ENCODE peak calls at places on chromosomes 6 and 20, in six cellular contexts. O, K, P, F, X and B are unnamed samples. For H3K9me2 and H3K4me1, the result is how much of the 10 kb centered on the place peaks cover.

GRCh38 chr6:25590986-25591385 is 61.0 kb upstream of the SCGN start:
- DNase-seq in X (no peak), P (no peak), F (no peak), O (no peak), K (peak), B (no peak)

GRCh38 chr6:110471966-110472365 is 4.4 kb downstream of the SLC22A16 start:
- DNase-seq in K (no peak), F (no peak), X (no peak), P (no peak), O (no peak), B (no peak)

GRCh38 chr20:43040427-43040826 is 149.3 kb downstream of the PTPRT start:
- DNase-seq in O (no peak), P (peak), X (peak), F (peak), K (no peak), B (peak)

GRCh38 chr6:127999032-127999431 is 98.2 kb upstream of the THEMIS start:
- DNase-seq in X (no peak), K (no peak), O (no peak), P (no peak), F (no peak), B (no peak)

GRCh38 chr6:115444079-115444478 is 616.6 kb downstream of the FRK start:
- DNase-seq in K (peak), X (no peak), O (no peak), P (no peak), F (no peak), B (no peak)

GRCh38 chr6:6900566-6901204 is 207.1 kb upstream of the RREB1 start:
- DNase-seq in O (no peak), F (no peak), K (no peak), X (no peak), P (no peak), B (no peak)

GRCh38 chr6:154981071-154981373 is 14.1 kb upstream of the TIAM2 start:
- DNase-seq in F (no peak), K (no peak), X (no peak), O (no peak), P (no peak), B (peak)

GRCh38 chr20:35603695-35604443 is 11.8 kb upstream of the SPAG4 start:
- DNase-seq in P (peak), K (no peak), O (no peak), F (no peak), X (no peak), B (no peak)

GRCh38 chr6:132648356-132648755 is 10.6 kb downstream of the TAAR1 start:
- DNase-seq in O (no peak), X (peak), P (peak), F (no peak), K (no peak), B (no peak)

GRCh38 chr20:33787253-33787891 is 23.8 kb upstream of the CHMP4B start:
- DNase-seq in O (no peak), X (no peak), F (no peak), K (no peak), P (no peak), B (no peak)

GRCh38 chr6:109695468-109695867 is 4.4 kb downstream of the FIG4 start:
- DNase-seq in O (no peak), P (no peak), X (peak), F (peak), K (no peak), B (peak)

GRCh38 chr6:22145823-22146379 is 150.9 kb downstream of the PRL start:
- DNase-seq in P (peak), O (no peak), F (no peak), K (peak), X (no peak), B (no peak)

GRCh38 chr6:47134476-47135189 is 92.5 kb upstream of the ADGRF1 start:
- DNase-seq in F (no peak), K (no peak), P (peak), X (peak), O (peak), B (no peak)

GRCh38 chr20:32607727-32608663 is 22.9 kb upstream of the NOL4L start:
- DNase-seq in O (no peak), F (peak), X (no peak), K (peak), P (no peak), B (no peak)

GRCh38 chr6:53026526-53026925 is 31.4 kb upstream of the GSTA4 start:
- DNase-seq in X (no peak), F (no peak), O (no peak), P (no peak), K (no peak), B (no peak)

GRCh38 chr20:46226602-46227001 is 81.7 kb downstream of the CDH22 start:
- DNase-seq in P (peak), X (peak), K (no peak), F (no peak), O (no peak), B (no peak)

GRCh38 chr20:3461191-3461874 is 9.5 kb upstream of the ATRN start:
- DNase-seq in X (no peak), F (no peak), P (peak), O (no peak), K (no peak), B (no peak)

GRCh38 chr6:11748591-11748990 is 30.0 kb downstream of the ADTRP start:
- DNase-seq in P (no peak), K (no peak), O (no peak), F (no peak), X (no peak), B (no peak)

GRCh38 chr20:1225729-1226313 is at the start of gene RAD21L1:
- DNase-seq in F (no peak), K (peak), P (peak), X (peak), O (peak), B (peak)

GRCh38 chr6:30156262-30156599 is 4.8 kb downstream of the TRIM10 start:
- DNase-seq in O (peak), X (peak), F (no peak), K (no peak), P (peak), B (no peak)

GRCh38 chr20:5714261-5715041 is 35.8 kb upstream of the SHLD1 start:
- DNase-seq in P (no peak), X (peak), O (no peak), K (no peak), F (no peak), B (peak)

GRCh38 chr20:53760025-53760441 is 166.4 kb upstream of the ZNF217 start:
- DNase-seq in K (no peak), P (no peak), F (peak), X (no peak), O (no peak), B (no peak)
- H3K9ac ChIP-seq in K (no peak), P (no peak), F (no peak), X (no peak), O (no peak), B (no peak)

GRCh38 chr6:14175031-14175430 is 57.5 kb downstream of the CD83 start:
- DNase-seq in X (no peak), F (no peak), O (no peak), K (no peak), P (no peak), B (no peak)
- H3K9me2 ChIP-seq in X (under half), F (under half), O (under half), K (under half), P (under half), B (under half)

DNA sequence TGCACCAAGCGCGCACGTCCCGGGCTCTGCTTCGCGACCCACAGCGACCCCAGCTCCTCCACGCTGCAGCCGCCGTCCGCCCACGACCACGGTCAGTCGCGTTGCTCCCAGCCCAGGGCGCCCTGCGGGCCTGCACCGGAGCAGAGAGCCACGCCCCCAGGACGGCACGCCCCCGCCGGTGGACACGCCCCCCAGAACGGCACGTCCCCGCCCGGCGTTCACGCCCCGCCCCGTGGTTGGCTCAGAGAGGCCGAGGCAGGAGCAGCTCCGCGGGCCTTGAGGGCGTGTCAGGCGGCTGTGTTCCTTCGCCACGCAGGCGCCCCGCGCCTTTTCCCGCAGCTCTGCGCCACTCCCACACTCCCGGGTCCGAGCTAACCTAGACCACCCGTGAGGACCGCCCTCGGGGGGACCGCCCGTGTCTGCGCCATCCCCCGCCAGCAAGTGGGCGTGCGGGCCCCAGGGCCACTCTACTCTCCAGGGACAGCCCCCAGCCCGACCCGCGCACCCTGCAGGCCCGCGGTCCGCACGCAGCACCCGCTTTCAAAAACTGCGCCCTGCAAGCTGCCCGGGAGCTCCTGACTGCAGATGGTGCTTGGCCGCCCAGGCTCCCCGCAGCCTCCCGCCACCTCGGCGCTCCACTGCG is at the start of gene RNASET2:
- DNase-seq in K (peak), X (peak), P (peak), O (peak), F (peak), B (peak)
- H3K4me1 ChIP-seq in K (under half), X (under half), P (under half), O (under half), F (under half), B (under half)

GRCh38 chr20:17662333-17663039 is 19.6 kb downstream of the RRBP1 start:
- DNase-seq in P (peak), K (no peak), O (no peak), X (no peak), F (no peak), B (no peak)

GRCh38 chr20:17661121-17661744 is 20.8 kb downstream of the RRBP1 start:
- DNase-seq in O (no peak), K (no peak), F (no peak), P (peak), X (no peak), B (no peak)

GRCh38 chr20:17663486-17663885 is 18.6 kb downstream of the RRBP1 start:
- DNase-seq in F (no peak), P (peak), K (no peak), O (no peak), X (no peak), B (no peak)

GRCh38 chr20:17664025-17664638 is 17.9 kb downstream of the RRBP1 start:
- DNase-seq in K (no peak), F (no peak), O (no peak), P (no peak), X (no peak), B (no peak)

DNA sequence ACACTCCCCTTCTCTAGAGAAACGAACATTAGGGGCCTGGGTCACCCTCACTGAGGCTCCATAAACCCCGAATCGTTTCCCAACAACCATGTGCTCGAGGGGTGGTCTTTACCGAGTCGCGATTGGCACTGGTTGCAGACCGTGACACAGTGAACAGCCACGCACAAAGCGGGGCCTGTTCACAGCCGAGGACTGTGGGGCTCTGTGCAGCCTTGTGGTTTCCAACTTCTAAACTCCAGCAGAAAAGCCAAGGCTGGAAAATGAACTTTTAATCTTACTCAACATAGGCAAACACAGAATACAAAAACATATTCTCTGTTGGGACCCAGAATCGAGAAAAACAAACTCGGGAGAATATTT is 19.0 kb downstream of the RRBP1 start:
- DNase-seq in O (no peak), X (no peak), P (no peak), F (no peak), K (no peak), B (no peak)
- H3K9ac ChIP-seq in O (no peak), X (no peak), P (peak), F (no peak), K (no peak), B (no peak)

GRCh38 chr6:44503471-44503870 is 116.0 kb downstream of the CDC5L start:
- DNase-seq in F (no peak), P (no peak), X (no peak), K (no peak), O (no peak), B (no peak)
- H3K9me2 ChIP-seq in F (under half), P (under half), X (under half), K (under half), O (under half), B (under half)

GRCh38 chr6:143545976-143546547 is 34.5 kb upstream of the FUCA2 start:
- DNase-seq in K (no peak), O (no peak), P (peak), F (no peak), X (no peak), B (peak)

GRCh38 chr6:143545165-143545564 is 33.6 kb upstream of the FUCA2 start:
- DNase-seq in F (no peak), X (no peak), P (no peak), O (no peak), K (no peak), B (no peak)

GRCh38 chr6:143542915-143543314 is 31.4 kb upstream of the FUCA2 start:
- DNase-seq in K (no peak), P (peak), X (peak), F (no peak), O (no peak), B (no peak)

GRCh38 chr6:143544019-143544681 is 32.6 kb upstream of the FUCA2 start:
- DNase-seq in F (no peak), O (no peak), X (no peak), K (no peak), P (no peak), B (no peak)

GRCh38 chr6:143543435-143543834 is 31.9 kb upstream of the FUCA2 start:
- DNase-seq in X (no peak), K (no peak), P (no peak), F (no peak), O (no peak), B (no peak)
- H3K4me1 ChIP-seq in X (under half), K (under half), P (under half), F (under half), O (under half), B (under half)

GRCh38 chr20:50546729-50547314 is 36.6 kb downstream of the PTPN1 start:
- DNase-seq in K (no peak), P (peak), X (no peak), O (no peak), F (peak), B (no peak)
- H3K9ac ChIP-seq in K (no peak), P (peak), X (no peak), O (peak), F (no peak), B (no peak)

DNA sequence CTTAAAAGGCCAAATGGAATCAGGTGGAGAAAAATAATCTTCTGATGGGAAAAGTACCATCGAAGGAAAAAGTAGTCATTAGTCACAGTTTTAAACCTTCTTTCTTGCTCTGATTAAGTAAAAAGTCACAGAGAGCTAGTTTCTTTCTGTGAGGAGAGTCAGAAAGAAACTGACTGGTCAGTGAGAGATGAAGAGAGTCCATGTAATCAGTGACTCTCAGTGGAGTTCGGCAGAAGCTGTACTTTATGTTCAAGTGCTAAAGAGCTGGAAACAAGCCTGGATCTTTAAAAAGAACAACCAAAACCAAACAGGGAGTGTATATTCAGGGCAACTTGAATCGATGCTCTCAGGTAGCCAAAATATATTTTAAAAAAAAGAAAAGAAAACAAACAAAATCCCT is 44.5 kb downstream of the MDGA1 start:
- DNase-seq in K (no peak), P (no peak), X (no peak), O (no peak), F (no peak), B (no peak)
- H3K9me2 ChIP-seq in K (under half), P (under half), X (under half), O (under half), F (under half), B (under half)